ENCODE peak calls at places on chromosome 5, in six cellular contexts. P is pancreas; C is SJSA1; S is CD4-positive, CD25-positive, alpha-beta regulatory T cell; L is aorta; F is CD8-positive, alpha-beta memory T cell. G is an unnamed sample.

GRCh38 chr5:1515921-1516571 is 7.7 kb downstream of the LPCAT1 start:
- DNase-seq in S (no peak), F (peak; percentile 1), P (peak; percentile 40), L (peak; percentile 47), C (no peak), G (no peak)

GRCh38 chr5:126631920-126632319 is 31.2 kb downstream of the PHAX start:
- DNase-seq in C (no peak), L (no peak), P (no peak), F (no peak), S (no peak), G (no peak)

GRCh38 chr5:10478436-10478835 is 36.8 kb downstream of the ROPN1L start:
- DNase-seq in S (no peak), C (peak; percentile 57), L (no peak), F (no peak), P (no peak), G (no peak)

GRCh38 chr5:33339413-33339812 is 101.4 kb upstream of the TARS1 start:
- DNase-seq in F (no peak), S (no peak), L (no peak), C (no peak), P (no peak), G (no peak)

GRCh38 chr5:78908173-78908901 is 76.8 kb downstream of the ARSB start:
- DNase-seq in S (no peak), F (no peak), C (peak; percentile 93), L (no peak), P (no peak), G (peak; percentile 87)

GRCh38 chr5:111172504-111172903 is 51.7 kb upstream of the CAMK4 start:
- DNase-seq in P (no peak), F (no peak), C (no peak), S (no peak), L (no peak), G (no peak)

GRCh38 chr5:24850911-24851310 is 206.1 kb upstream of the CDH10 start:
- DNase-seq in P (no peak), L (no peak), F (no peak), C (no peak), S (no peak), G (no peak)

GRCh38 chr5:100803391-100803790 is 99.7 kb downstream of the ST8SIA4 start:
- DNase-seq in C (no peak), P (no peak), L (no peak), S (no peak), F (no peak), G (no peak)

GRCh38 chr5:60196382-60197113 is 303.0 kb upstream of the PDE4D start:
- DNase-seq in C (peak; percentile 13), P (no peak), S (no peak), L (peak; percentile 76), F (no peak), G (peak; percentile 94)

GRCh38 chr5:130141689-130142320 is 237.5 kb downstream of the CHSY3 start:
- DNase-seq in P (no peak), F (no peak), C (peak; percentile 12), S (no peak), L (peak; percentile 73), G (no peak)

GRCh38 chr5:134267366-134268018 is 41.6 kb upstream of the PPP2CA start:
- DNase-seq in S (no peak), P (no peak), L (no peak), F (no peak), C (no peak), G (peak; percentile 18)

DNA sequence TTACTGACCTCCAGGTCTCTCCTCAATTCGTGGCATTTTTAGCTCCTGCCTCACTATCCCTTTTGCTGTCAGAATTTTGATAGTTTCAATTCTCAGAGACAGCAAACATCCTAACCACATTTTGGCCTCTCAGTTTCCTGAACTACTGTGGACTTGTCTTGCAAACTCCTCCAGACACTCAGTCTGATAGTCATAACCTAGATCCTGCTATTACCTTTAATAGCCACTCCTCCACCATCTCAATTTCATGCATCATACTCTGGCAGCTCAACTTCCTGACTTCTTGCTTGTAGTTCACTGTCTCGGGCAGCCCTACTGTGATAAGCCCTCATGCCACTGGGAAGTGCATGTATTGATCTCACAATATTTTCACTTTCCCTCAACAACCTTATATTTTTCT is 481.8 kb upstream of the CDH18 start:
- DNase-seq in S (no peak), F (no peak), L (no peak), P (no peak), C (no peak), G (no peak)
- H3K4me1 ChIP-seq in S (no peaks in the 10 kb centered on the region), F (no peaks in the 10 kb centered on the region), L (no peaks in the 10 kb centered on the region), P (no peaks in the 10 kb centered on the region), C (no peaks in the 10 kb centered on the region), G (no peaks in the 10 kb centered on the region)

DNA sequence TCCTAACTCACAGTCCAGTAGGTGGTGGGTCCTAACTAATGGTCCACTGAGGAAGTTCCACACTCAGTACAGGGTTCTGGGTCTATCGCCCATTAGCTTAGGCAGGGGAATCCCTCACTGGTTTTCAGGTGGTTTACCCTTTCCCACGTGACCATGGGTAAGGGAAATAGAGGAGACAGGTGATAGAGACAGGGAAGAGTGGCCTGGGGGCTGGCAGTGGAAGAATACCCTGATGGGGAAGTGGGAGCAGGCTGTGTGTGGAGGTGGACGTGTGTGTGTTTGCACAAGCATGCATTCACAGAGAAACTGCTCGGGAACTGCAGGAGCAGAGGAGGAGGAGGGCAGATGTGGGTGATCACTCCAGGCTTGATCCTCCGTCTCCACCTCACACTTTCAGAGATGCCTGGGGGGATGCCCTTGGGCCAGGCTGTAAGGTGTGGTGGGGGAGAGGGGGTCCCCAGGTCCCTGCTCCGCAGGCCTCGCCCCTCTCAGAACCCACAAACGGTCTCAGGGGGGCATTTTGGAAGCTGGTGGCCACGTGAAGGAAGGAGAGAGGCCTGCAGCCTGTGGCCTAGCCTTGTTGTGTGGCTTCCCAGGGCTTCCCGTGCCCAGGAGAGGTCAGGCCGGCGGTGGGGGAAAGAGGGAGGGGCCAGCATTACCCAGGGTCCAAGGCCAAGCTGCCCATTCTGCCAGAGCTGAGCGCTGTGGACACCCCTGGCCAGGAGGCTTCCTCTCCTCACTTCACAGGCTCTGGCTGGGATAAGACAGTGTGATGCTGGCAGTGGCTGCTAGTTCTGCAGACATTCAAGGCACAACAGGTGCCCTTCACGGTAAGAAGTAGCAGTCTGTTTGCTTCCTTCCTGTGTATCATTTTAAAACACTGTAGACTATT is 80.0 kb downstream of the OTULIN start:
- DNase-seq in P (no peak), S (no peak), L (no peak), C (no peak), F (no peak), G (no peak)
- H3K4me1 ChIP-seq in P (no peaks in the 10 kb centered on the region), S (no peaks in the 10 kb centered on the region), L (no peaks in the 10 kb centered on the region), C (peaks cover 22% of the 10 kb centered on the region), F (peaks cover 6% of the 10 kb centered on the region), G (no peaks in the 10 kb centered on the region)

DNA sequence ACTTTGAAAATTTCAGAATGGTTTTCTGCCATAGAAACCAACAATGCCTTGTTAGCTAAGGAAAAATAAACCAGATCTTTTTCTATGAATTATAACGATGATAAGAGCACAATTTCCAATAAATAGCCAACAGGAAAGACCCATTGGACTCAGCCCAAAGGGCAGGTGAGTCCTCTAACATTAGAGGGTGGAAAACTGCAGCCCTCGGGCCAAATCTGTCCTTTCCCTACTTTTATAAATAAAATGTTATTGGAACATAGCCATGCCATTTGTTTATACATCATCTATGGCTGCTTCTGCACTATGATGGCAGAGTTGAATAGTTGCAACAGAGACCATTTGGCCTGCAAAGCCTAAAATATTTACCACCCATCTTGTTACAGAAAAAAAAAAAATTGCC is 296.1 kb downstream of the FBXL7 start:
- DNase-seq in L (no peak), F (no peak), P (no peak), S (no peak), C (no peak), G (no peak)
- H3K4me1 ChIP-seq in L (peaks cover 2% of the 10 kb centered on the region), F (no peaks in the 10 kb centered on the region), P (no peaks in the 10 kb centered on the region), S (no peaks in the 10 kb centered on the region), C (peaks cover 16% of the 10 kb centered on the region), G (no peaks in the 10 kb centered on the region)

DNA sequence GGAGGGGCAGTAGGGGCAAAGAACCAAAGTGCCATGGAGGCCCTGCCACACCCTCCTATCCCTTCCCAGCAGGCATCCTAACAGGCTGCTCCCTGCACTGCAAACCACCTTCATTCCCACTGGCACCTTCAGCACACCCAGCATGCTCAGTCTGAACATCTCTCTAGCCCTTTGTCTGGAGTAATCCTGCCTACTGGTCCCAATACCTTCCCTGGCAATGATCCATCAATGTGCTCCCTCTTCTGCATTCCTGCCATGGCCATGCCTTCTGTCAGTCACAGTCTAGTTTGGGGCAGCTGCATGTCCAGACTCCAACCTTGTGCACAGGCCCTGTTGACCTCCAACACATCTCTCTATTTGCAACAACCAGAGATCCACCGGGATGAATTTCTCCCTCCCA is 4.9 kb downstream of the MACROH2A1 start:
- DNase-seq in L (no peak), S (no peak), C (no peak), P (no peak), F (no peak), G (no peak)
- H3K4me1 ChIP-seq in L (no peaks in the 10 kb centered on the region), S (peaks cover 20% of the 10 kb centered on the region), C (peaks cover 54% of the 10 kb centered on the region), P (no peaks in the 10 kb centered on the region), F (peaks cover 60% of the 10 kb centered on the region), G (peaks cover 18% of the 10 kb centered on the region)

DNA sequence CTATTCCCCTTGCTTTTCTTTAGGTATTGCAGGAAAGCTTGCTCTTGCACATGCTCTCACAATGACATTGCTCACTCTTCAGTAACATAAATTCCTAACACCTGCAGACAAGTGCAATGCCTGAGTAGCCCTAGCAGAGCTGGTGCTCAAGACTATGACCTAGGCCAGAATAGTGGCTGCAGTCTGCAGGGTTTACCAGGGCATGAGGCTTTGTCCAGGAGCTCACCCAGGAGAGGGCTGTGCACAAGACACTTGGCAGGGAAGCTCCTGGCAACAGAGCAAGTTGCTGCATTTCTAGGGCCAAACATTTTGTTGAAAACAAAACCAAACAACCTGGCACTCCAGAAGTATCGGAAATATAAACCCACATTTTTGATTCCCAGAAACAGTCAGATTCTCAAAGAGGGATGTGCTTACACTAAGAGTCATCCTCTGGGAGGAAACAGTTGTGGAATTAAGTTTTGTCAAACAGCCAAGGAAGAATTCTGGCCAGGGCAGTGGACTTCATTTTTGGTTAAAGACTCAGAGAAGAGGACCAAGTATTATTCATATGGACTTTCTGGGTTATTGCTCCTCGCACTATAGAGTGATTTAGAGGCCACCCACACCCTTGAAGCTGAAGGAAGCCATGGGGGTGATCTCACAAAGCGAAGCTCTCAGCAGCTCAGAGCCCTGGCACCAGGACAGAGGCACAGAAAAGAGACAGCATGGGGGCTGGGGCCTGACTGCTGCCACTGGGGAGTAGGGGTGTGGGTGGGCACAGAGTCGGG is 44.9 kb downstream of the MACROH2A1 start:
- DNase-seq in C (peak; percentile 56), P (no peak), F (no peak), S (no peak), L (no peak), G (no peak)
- H3K4me1 ChIP-seq in C (peaks cover 26% of the 10 kb centered on the region), P (no peaks in the 10 kb centered on the region), F (no peaks in the 10 kb centered on the region), S (no peaks in the 10 kb centered on the region), L (peaks cover 2% of the 10 kb centered on the region), G (no peaks in the 10 kb centered on the region)

DNA sequence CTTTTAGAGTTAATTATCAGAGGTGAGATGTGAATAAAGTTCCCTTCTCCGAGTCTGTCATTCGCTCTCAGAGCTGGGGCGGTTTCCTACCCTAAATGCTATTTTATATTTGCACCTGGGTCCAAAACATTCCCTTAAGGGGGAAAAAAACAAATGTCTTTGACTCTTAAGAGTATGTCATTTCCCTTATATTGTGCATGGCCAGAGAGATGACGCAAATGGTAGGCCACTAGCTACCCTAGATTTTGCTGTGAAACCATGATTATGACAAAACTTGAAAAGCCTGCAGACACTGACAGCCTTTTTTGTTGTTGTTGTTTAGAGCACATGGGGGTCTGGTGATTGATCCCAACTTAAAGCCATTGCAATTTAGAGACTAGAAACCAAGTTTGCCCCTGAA is 12.8 kb downstream of the DAB2 start:
- DNase-seq in L (no peak), P (no peak), F (no peak), C (no peak), S (no peak), G (no peak)
- H3K4me1 ChIP-seq in L (peaks cover 2% of the 10 kb centered on the region), P (no peaks in the 10 kb centered on the region), F (no peaks in the 10 kb centered on the region), C (peaks cover 61% of the 10 kb centered on the region), S (no peaks in the 10 kb centered on the region), G (peaks cover 10% of the 10 kb centered on the region)

G was measured in A673.